ENCODE peak calls at places on chromosome 7, in five cellular contexts. N is left lobe of liver, H is EH, C is progenitor cell of endocrine pancreas, Z is hepatocyte. J is an unnamed sample.

GRCh38 chr7:32154797-32155196 is 84.6 kb upstream of the PDE1C start:
- DNase-seq in N (no peak), H (peak), C (no peak), Z (no peak), J (no peak)

GRCh38 chr7:15228891-15229290 is 326.3 kb upstream of the DGKB start:
- DNase-seq in N (no peak), H (no peak), C (no peak), Z (no peak), J (no peak)

GRCh38 chr7:70505886-70506285 is 626.1 kb upstream of the GALNT17 start:
- DNase-seq in N (no peak), H (no peak), C (no peak), Z (no peak), J (no peak)

GRCh38 chr7:55120501-55121198 is 101.8 kb downstream of the EGFR start:
- DNase-seq in N (peak), H (peak), C (no peak), Z (peak), J (no peak)

GRCh38 chr7:38283107-38283506 is 9.7 kb upstream of the TARP start:
- DNase-seq in N (no peak), H (no peak), C (no peak), Z (no peak), J (no peak)

GRCh38 chr7:144834516-144835165 is 1.2 kb downstream of the TPK1 start:
- DNase-seq in N (no peak), H (no peak), C (no peak), Z (peak), J (no peak)

GRCh38 chr7:92794386-92794785 is 42.0 kb downstream of the CDK6 start:
- DNase-seq in N (no peak), H (peak), C (no peak), Z (no peak), J (no peak)

GRCh38 chr7:1053002-1053411 is 8.7 kb downstream of the GPR146 start:
- DNase-seq in N (no peak), H (no peak), C (no peak), Z (no peak), J (no peak)

GRCh38 chr7:120554960-120555571 is 282.1 kb downstream of the KCND2 start:
- DNase-seq in N (no peak), H (no peak), C (peak), Z (peak), J (peak)

GRCh38 chr7:105890290-105890997 is 14.0 kb upstream of the ATXN7L1 start:
- DNase-seq in N (no peak), H (peak), C (no peak), Z (no peak), J (no peak)

GRCh38 chr7:81014266-81014665 is 95.4 kb upstream of the SEMA3C start:
- DNase-seq in N (no peak), H (no peak), C (no peak), Z (no peak), J (no peak)

GRCh38 chr7:131581241-131582157 is 25.1 kb upstream of the PODXL start:
- DNase-seq in N (no peak), H (peak), C (no peak), Z (no peak), J (no peak)

GRCh38 chr7:20508109-20508508 is 107.4 kb upstream of the ABCB5 start:
- DNase-seq in N (no peak), H (no peak), C (no peak), Z (no peak), J (no peak)

GRCh38 chr7:152145853-152146466 is 120.5 kb downstream of the GALNT11 start:
- DNase-seq in N (no peak), H (peak), C (no peak), Z (peak), J (no peak)

GRCh38 chr7:5635461-5636445 is 145.7 kb downstream of the RNF216 start:
- DNase-seq in N (no peak), H (peak), C (no peak), Z (no peak), J (no peak)

GRCh38 chr7:95794917-95795515 is 22.7 kb downstream of the DYNC1I1 start:
- DNase-seq in N (no peak), H (peak), C (no peak), Z (peak), J (no peak)

GRCh38 chr7:65974876-65975275 is 7.1 kb downstream of the GUSB start:
- DNase-seq in N (no peak), H (no peak), C (no peak), Z (no peak), J (no peak)

GRCh38 chr7:154960063-154960790 is 42.7 kb downstream of the PAXIP1 start:
- DNase-seq in N (peak), H (no peak), C (no peak), Z (no peak), J (no peak)

GRCh38 chr7:13641699-13642098 is 347.8 kb downstream of the ETV1 start:
- DNase-seq in N (no peak), H (no peak), C (no peak), Z (peak), J (no peak)

GRCh38 chr7:24777811-24778210 is 20.5 kb upstream of the GSDME start:
- DNase-seq in N (no peak), H (no peak), C (no peak), Z (no peak), J (no peak)

GRCh38 chr7:45394117-45394708 is 180.0 kb upstream of the ADCY1 start:
- DNase-seq in N (no peak), H (no peak), C (no peak), Z (no peak), J (no peak)

GRCh38 chr7:101927389-101928306 is 110.2 kb downstream of the CUX1 start:
- DNase-seq in N (no peak), H (no peak), C (no peak), Z (no peak), J (peak)

GRCh38 chr7:143419880-143420279 is 11.2 kb upstream of the EPHA1 start:
- DNase-seq in N (no peak), H (no peak), C (no peak), Z (peak), J (no peak)

GRCh38 chr7:155219154-155219531 is 78.5 kb upstream of the INSIG1 start:
- DNase-seq in N (no peak), H (no peak), C (no peak), Z (no peak), J (no peak)

GRCh38 chr7:37208528-37208927 is 240.1 kb downstream of the ELMO1 start:
- DNase-seq in N (peak), H (peak), C (no peak), Z (peak), J (peak)

GRCh38 chr7:40709077-40709964 is 574.5 kb downstream of the SUGCT start:
- DNase-seq in N (no peak), H (peak), C (no peak), Z (no peak), J (no peak)

GRCh38 chr7:30038182-30038980 is 10.2 kb downstream of the PLEKHA8 start:
- DNase-seq in N (no peak), H (peak), C (no peak), Z (no peak), J (no peak)

GRCh38 chr7:170551-171363 is 21.6 kb upstream of the FAM20C start:
- DNase-seq in N (no peak), H (no peak), C (no peak), Z (no peak), J (no peak)

GRCh38 chr7:137006293-137006692 is 137.8 kb downstream of the CHRM2 start:
- DNase-seq in N (no peak), H (peak), C (no peak), Z (no peak), J (no peak)

GRCh38 chr7:94240902-94241301 is 153.8 kb upstream of the COL1A2 start:
- DNase-seq in N (no peak), H (no peak), C (no peak), Z (no peak), J (no peak)

GRCh38 chr7:142603870-142604448 is 145.3 kb upstream of the PRSS1 start:
- DNase-seq in N (no peak), H (peak), C (peak), Z (peak), J (peak)

GRCh38 chr7:116560021-116560970 is 35.5 kb downstream of the CAV1 start:
- DNase-seq in N (no peak), H (peak), C (no peak), Z (no peak), J (no peak)

GRCh38 chr7:87094322-87094721 is 34.9 kb upstream of the ELAPOR2 start:
- DNase-seq in N (no peak), H (no peak), C (no peak), Z (no peak), J (no peak)

GRCh38 chr7:22983257-22983855 is 30.6 kb downstream of the HYCC1 start:
- DNase-seq in N (no peak), H (peak), C (no peak), Z (no peak), J (no peak)

GRCh38 chr7:73749931-73750776 is 11.6 kb upstream of the ABHD11 start:
- DNase-seq in N (no peak), H (no peak), C (no peak), Z (no peak), J (no peak)

GRCh38 chr7:106444068-106444655 is 159.4 kb upstream of the NAMPT start:
- DNase-seq in N (no peak), H (no peak), C (no peak), Z (no peak), J (no peak)

GRCh38 chr7:91357379-91357778 is 93.1 kb downstream of the FZD1 start:
- DNase-seq in N (no peak), H (no peak), C (no peak), Z (no peak), J (no peak)

GRCh38 chr7:93055543-93056107 is 62.2 kb downstream of the SAMD9 start:
- DNase-seq in N (no peak), H (peak), C (no peak), Z (peak), J (no peak)

GRCh38 chr7:70657532-70657931 is 474.4 kb upstream of the GALNT17 start:
- DNase-seq in N (no peak), H (no peak), C (no peak), Z (no peak), J (no peak)

GRCh38 chr7:132422502-132423101 is 153.7 kb downstream of the PLXNA4 start:
- DNase-seq in N (no peak), H (no peak), C (no peak), Z (peak), J (no peak)